ENCODE peak calls at places on chromosomes 11 and 22, in five cellular contexts. Y is colonic mucosa, U is endodermal cell, W is HCT116, T is fibroblast of lung. L is an unnamed sample. For H3K9me3, the result is how much of the 10 kb centered on the place peaks cover.

GRCh38 chr11:81574301-81574700 is 1159.4 kb downstream of the FAM181B start:
- DNase-seq in W (no peak), Y (no peak), U (no peak), T (no peak), L (no peak)

GRCh38 chr11:28966951-28967350 is 858.8 kb downstream of the METTL15 start:
- DNase-seq in Y (no peak), W (no peak), T (no peak), U (no peak), L (no peak)

GRCh38 chr11:116930177-116930576 is 92.8 kb upstream of the APOA1 start:
- DNase-seq in W (no peak), T (peak), U (peak), Y (peak), L (peak)

GRCh38 chr11:1240771-1241170 is 17.9 kb downstream of the MUC5B start:
- DNase-seq in T (no peak), W (no peak), U (no peak), Y (no peak), L (no peak)

GRCh38 chr11:57349491-57350274 is 11.5 kb downstream of the P2RX3 start:
- DNase-seq in W (peak), Y (peak), T (peak), U (peak), L (peak)

GRCh38 chr11:16902182-16902581 is 112.0 kb downstream of the PLEKHA7 start:
- DNase-seq in Y (no peak), T (no peak), W (peak), U (no peak), L (no peak)

GRCh38 chr11:62025429-62026105 is 58.1 kb upstream of the FTH1 start:
- DNase-seq in U (no peak), W (peak), T (peak), Y (peak), L (peak)

GRCh38 chr22:41908409-41909289 is 6.2 kb downstream of the SHISA8 start:
- DNase-seq in T (no peak), U (peak), W (no peak), Y (no peak), L (no peak)

GRCh38 chr11:124798991-124799383 is 1.2 kb downstream of the MSANTD2 start:
- DNase-seq in W (no peak), Y (peak), U (peak), T (peak), L (peak)

GRCh38 chr22:27962268-27963191 is 43.5 kb upstream of the PITPNB start:
- DNase-seq in T (peak), Y (no peak), U (no peak), W (no peak), L (no peak)

GRCh38 chr11:48041877-48042698 is 61.7 kb downstream of the PTPRJ start:
- DNase-seq in Y (no peak), U (no peak), T (no peak), W (no peak), L (no peak)

GRCh38 chr22:39967996-39968968 is 8.1 kb downstream of the TMA7B start:
- DNase-seq in T (no peak), Y (no peak), W (no peak), U (peak), L (no peak)

GRCh38 chr11:72712168-72712721 is 38.0 kb upstream of the PDE2A start:
- DNase-seq in U (no peak), W (no peak), T (peak), Y (peak), L (no peak)

GRCh38 chr11:112962854-112963367 is 1.7 kb downstream of the NCAM1 start:
- DNase-seq in Y (peak), U (peak), T (peak), W (no peak), L (no peak)

GRCh38 chr11:95968585-95968984 is 44.7 kb upstream of the MTMR2 start:
- DNase-seq in U (no peak), T (peak), W (no peak), Y (no peak), L (no peak)

GRCh38 chr11:61442616-61443015 is 12.7 kb downstream of the SDHAF2 start:
- DNase-seq in Y (no peak), W (no peak), T (no peak), U (no peak), L (no peak)

GRCh38 chr22:24433868-24434471 is 6.6 kb downstream of the ADORA2A start:
- DNase-seq in U (peak), W (no peak), Y (no peak), T (no peak), L (peak)

GRCh38 chr11:77411238-77411637 is 62.7 kb downstream of the PAK1 start:
- DNase-seq in U (peak), W (no peak), Y (peak), T (peak), L (peak)

GRCh38 chr11:119673389-119674336 is 55.3 kb downstream of the NECTIN1 start:
- DNase-seq in U (peak), Y (peak), T (no peak), W (no peak), L (no peak)

GRCh38 chr22:21857501-21857914 is 9.9 kb downstream of the MAPK1 start:
- DNase-seq in U (no peak), T (no peak), W (no peak), Y (no peak), L (peak)

GRCh38 chr11:11036185-11037161 is 178.6 kb upstream of the ZBED5 start:
- DNase-seq in U (peak), Y (peak), W (peak), T (peak), L (peak)

GRCh38 chr11:128345316-128345715 is 242.0 kb downstream of the ETS1 start:
- DNase-seq in U (no peak), W (no peak), T (no peak), Y (no peak), L (no peak)

GRCh38 chr11:124784051-124784450 is 16.2 kb downstream of the MSANTD2 start:
- DNase-seq in W (no peak), T (no peak), Y (no peak), U (no peak), L (no peak)

GRCh38 chr11:20070459-20070858 is 89.8 kb downstream of the DBX1 start:
- DNase-seq in U (peak), Y (no peak), W (no peak), T (peak), L (no peak)

GRCh38 chr22:42626951-42627625 is 12.4 kb upstream of the POLDIP3 start:
- DNase-seq in U (no peak), T (no peak), W (no peak), Y (no peak), L (no peak)

GRCh38 chr22:45203150-45203974 is 37.3 kb downstream of the KIAA0930 start:
- DNase-seq in T (no peak), Y (no peak), W (no peak), U (peak), L (no peak)

GRCh38 chr11:63563201-63564055 is at the start of gene PLAAT2:
- DNase-seq in Y (peak), U (no peak), W (no peak), T (no peak), L (no peak)
- H3K4me3 ChIP-seq in Y (no peak), U (no peak), W (no peak), T (no peak), L (no peak)

GRCh38 chr11:89452780-89453179 is 38.4 kb downstream of the NOX4 start:
- DNase-seq in T (no peak), W (no peak), U (no peak), Y (no peak), L (no peak)

GRCh38 chr11:89456681-89457080 is 34.5 kb downstream of the NOX4 start:
- DNase-seq in W (no peak), T (no peak), Y (no peak), U (no peak), L (no peak)

GRCh38 chr11:89463381-89463780 is 27.8 kb downstream of the NOX4 start:
- DNase-seq in Y (no peak), U (no peak), W (no peak), T (peak), L (no peak)

GRCh38 chr11:89457190-89457589 is 34.0 kb downstream of the NOX4 start:
- DNase-seq in W (no peak), T (no peak), U (no peak), Y (no peak), L (no peak)

DNA sequence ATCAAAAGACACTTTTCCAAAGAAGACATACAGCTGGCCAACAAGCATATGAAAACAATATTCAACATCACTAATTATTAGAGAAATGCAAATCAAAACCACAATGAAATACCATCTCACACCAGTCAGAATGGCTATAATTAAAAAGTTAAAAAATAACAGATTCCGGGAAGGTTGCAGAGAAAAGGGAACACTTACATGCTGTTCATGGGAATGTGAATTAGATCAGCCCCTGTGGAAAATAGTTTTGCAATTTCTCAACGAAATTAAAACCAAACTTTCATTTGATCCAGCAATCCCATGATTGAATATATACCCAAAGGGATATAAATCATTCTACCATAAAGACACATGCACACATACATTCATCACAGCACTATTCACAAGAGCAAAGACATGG is 32.5 kb downstream of the NOX4 start:
- DNase-seq in W (no peak), T (no peak), Y (no peak), U (no peak), L (peak)
- H3K9ac ChIP-seq in W (no peak), T (no peak), Y (no peak), U (no peak), L (no peak)

GRCh38 chr11:31815743-31816466 is 4.8 kb upstream of the PAX6 start:
- DNase-seq in Y (no peak), U (peak), W (no peak), T (no peak), L (peak)
- H3K9me3 ChIP-seq in Y (under half), U (under half), W (under half), T (under half), L (under half)

GRCh38 chr11:94401773-94402265 is 600 bp upstream of the GPR83 start:
- DNase-seq in W (no peak), U (no peak), Y (no peak), T (no peak), L (no peak)

GRCh38 chr11:94400839-94401772 is at the start of gene GPR83:
- DNase-seq in Y (no peak), T (no peak), U (peak), W (no peak), L (peak)

GRCh38 chr11:94398101-94398500 is 3.1 kb downstream of the GPR83 start:
- DNase-seq in Y (no peak), T (no peak), U (no peak), W (no peak), L (no peak)

GRCh38 chr11:94402355-94402754 is 1.1 kb upstream of the GPR83 start:
- DNase-seq in W (no peak), Y (no peak), T (no peak), U (no peak), L (no peak)

DNA sequence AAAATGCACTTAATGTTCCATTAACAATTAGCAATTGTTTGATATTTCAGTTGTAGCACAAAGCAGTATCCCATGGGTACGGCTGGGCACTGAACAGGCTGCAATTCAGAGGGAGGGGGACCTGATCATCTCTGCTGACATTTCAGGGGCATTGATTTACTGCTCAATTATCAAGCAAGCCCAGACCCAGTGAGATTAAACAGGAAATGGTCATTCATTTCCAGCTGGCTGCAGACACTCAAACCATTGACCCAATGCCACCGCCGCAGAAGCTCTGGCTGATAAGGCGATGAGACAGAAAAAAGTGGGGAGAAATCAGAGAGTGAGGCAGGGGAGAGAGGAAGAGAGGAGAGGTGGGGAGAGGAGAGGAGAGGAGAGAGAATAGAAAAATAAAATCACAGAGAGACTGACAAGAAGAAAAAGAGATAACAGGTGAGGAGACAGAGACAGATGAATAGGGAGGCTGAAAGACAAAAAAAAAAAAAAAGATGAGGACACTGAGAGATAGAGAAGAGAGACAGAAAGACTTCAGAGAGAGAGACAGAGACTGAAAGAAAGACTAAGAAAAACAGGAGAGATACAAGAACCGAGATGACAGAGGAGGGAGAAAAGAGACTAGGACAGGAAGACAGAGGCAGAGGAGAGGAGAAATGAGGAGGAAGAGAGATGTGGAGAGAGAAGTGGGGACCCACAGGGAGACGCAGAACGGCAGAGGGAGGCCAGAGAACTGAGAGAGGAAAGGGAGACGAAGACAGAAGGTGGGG is 962 bp downstream of the GPR83 start:
- DNase-seq in U (no peak), Y (no peak), T (no peak), W (no peak), L (no peak)
- H3K4me3 ChIP-seq in U (peak), Y (no peak), T (no peak), W (no peak), L (peak)

GRCh38 chr11:6655020-6655789 is 404 bp downstream of the DCHS1 start:
- DNase-seq in W (no peak), T (no peak), U (peak), Y (no peak), L (peak)
- H3K9ac ChIP-seq in W (no peak), T (peak), U (peak), Y (peak), L (no peak)

DNA sequence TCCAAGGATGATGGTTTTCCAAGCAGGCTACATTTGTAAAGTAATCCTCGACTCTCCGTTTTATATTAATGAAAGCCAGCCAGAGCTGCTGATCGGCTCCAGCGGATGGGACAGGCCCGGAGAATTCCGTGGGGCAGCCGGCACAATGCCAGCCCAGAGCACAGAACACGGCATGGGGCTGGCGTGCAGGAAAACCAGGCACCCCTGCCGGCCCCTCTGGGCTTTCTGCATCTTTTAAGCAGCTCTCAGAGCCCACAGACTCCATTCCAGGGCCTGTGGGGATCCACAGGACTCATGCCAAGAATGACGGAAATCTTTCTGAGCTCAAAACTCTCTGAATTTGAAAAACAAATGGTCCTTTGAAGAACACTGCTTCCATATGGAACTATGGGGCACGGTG is 212.2 kb downstream of the CTTN start:
- DNase-seq in U (no peak), T (no peak), Y (no peak), W (no peak), L (peak)
- H3K9me3 ChIP-seq in U (under half), T (under half), Y (under half), W (under half), L (under half)

DNA sequence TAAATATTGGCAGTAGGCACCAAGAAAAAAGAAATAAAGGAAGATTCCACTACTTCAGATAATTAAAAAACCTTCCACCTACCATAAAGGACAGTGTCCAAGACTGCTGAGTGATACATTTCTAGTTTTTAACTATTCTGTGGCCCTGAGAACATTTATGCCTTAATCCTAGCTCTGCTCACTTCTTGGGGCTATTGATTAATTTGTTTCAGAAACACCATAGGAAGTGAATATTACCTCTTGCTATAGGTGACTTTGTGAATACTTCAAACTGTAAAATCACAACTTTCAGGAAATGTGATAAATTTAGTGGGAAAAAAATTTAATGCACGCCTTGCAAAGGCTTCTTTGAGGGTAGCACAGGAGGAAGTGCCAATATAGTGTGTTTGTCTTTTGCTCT is 35.2 kb downstream of the NF2 start:
- DNase-seq in U (no peak), Y (no peak), W (no peak), T (no peak), L (no peak)
- H3K4me3 ChIP-seq in U (no peak), Y (no peak), W (no peak), T (no peak), L (no peak)

DNA sequence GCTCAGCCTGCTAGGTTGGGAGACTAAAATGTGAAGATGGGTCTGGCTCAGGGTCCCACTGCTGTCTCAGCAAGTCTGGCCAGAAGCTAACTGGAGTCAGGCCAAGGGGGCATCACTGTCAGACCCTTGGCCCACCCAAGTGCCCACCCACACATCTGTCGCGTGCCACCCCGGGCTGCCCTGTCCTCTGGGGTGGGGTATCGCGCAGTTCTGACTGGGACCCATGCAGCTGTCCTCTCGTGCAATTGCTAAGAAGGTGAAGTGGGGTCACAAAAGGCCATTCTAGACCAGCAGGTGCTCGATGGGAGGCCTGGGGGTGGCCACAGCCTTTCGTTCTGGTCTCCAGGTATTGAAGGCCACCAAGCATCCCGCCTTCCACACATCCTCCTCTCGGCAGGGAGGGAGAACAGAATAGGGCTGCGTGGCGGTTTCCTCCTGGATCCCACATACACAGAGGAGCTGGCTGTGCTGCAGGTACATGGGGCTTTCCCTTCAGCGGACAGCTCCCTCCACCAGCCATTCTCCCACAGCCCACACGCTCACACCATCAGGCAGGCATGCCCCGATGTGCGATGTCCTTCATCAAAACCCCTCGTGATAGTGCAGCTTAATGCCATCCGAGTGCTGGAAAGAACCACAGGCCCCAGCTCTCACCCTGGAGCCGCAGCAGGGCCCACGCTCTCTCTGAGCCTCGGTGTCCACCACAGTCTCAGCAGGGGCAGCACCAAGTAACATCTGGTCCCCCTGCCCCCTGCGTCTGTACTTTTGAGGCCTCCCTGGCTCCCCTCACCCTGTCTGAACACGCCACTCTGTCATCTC is 37.6 kb downstream of the SHANK2 start:
- DNase-seq in Y (no peak), T (no peak), W (no peak), U (no peak), L (no peak)
- H3K9ac ChIP-seq in Y (no peak), T (no peak), W (no peak), U (no peak), L (no peak)

GRCh38 chr11:50394017-50394416 is 361.3 kb downstream of the OR4C45 start:
- DNase-seq in W (no peak), T (no peak), Y (no peak), U (no peak), L (no peak)
- H3K9me3 ChIP-seq in W (half or more), T (under half), Y (under half), U (half or more), L (half or more)

GRCh38 chr22:50719814-50720300 is 18.1 kb upstream of the ACR start:
- DNase-seq in W (no peak), Y (no peak), U (no peak), T (no peak), L (no peak)

GRCh38 chr22:50722048-50722701 is 15.8 kb upstream of the ACR start:
- DNase-seq in Y (no peak), W (no peak), U (no peak), T (no peak), L (no peak)

GRCh38 chr22:50718352-50718709 is 19.7 kb upstream of the ACR start:
- DNase-seq in W (no peak), T (no peak), U (no peak), Y (no peak), L (no peak)

GRCh38 chr22:50720861-50721844 is 16.9 kb upstream of the ACR start:
- DNase-seq in U (peak), W (no peak), T (no peak), Y (no peak), L (no peak)

GRCh38 chr22:50720301-50720845 is 17.6 kb upstream of the ACR start:
- DNase-seq in T (no peak), U (peak), Y (no peak), W (no peak), L (peak)
- H3K4me3 ChIP-seq in T (no peak), U (no peak), Y (no peak), W (no peak), L (no peak)

L was measured in adipocyte.